ENCODE peak calls at places on chromosomes 7 and 10, in nine cellular contexts. O is lower lobe of right lung, C is neural crest cell, U is EH, J is stomach, G is occipital lobe, W is NCI-H1092, S is NCI-H774, D is Peyer's patch. L is an unnamed sample.

GRCh38 chr10:112262556-112262955 is 20.6 kb upstream of the TECTB start:
- DNase-seq in O (no peak), C (no peak), U (peak), J (no peak), G (no peak), W (no peak), S (no peak), D (no peak), L (no peak)

GRCh38 chr10:29409241-29410051 is 120.6 kb downstream of the LYZL1 start:
- DNase-seq in O (peak), C (no peak), U (peak), J (peak), G (peak), W (peak), S (peak), D (peak), L (peak)

GRCh38 chr7:106957766-106958165 is 86.7 kb upstream of the PRKAR2B start:
- DNase-seq in O (no peak), C (no peak), U (peak), J (no peak), G (no peak), W (no peak), S (no peak), D (no peak), L (no peak)

GRCh38 chr10:22245567-22245966 is 27.8 kb upstream of the EBLN1 start:
- DNase-seq in O (no peak), C (no peak), U (peak), J (no peak), G (no peak), W (no peak), S (no peak), D (no peak), L (no peak)

GRCh38 chr10:101224910-101225823 is 4.1 kb downstream of the LBX1 start:
- DNase-seq in O (no peak), C (no peak), U (no peak), J (no peak), G (no peak), W (peak), S (no peak), D (no peak), L (no peak)

GRCh38 chr7:9600974-9601373 is 1167.6 kb downstream of the NXPH1 start:
- DNase-seq in O (no peak), C (no peak), U (no peak), J (no peak), G (no peak), W (no peak), S (no peak), D (no peak), L (no peak)

GRCh38 chr7:120165231-120165630 is 107.7 kb upstream of the KCND2 start:
- DNase-seq in O (no peak), C (no peak), U (no peak), J (no peak), G (no peak), W (no peak), S (no peak), D (no peak), L (no peak)

GRCh38 chr10:23067939-23068775 is 27.2 kb upstream of the MSRB2 start:
- DNase-seq in O (peak), C (peak), U (peak), J (peak), G (peak), W (peak), S (peak), D (peak), L (peak)

GRCh38 chr7:133572087-133572486 is 319.2 kb downstream of the EXOC4 start:
- DNase-seq in O (no peak), C (no peak), U (no peak), J (no peak), G (no peak), W (no peak), S (no peak), D (no peak), L (no peak)